ENCODE peak calls at places on chromosomes 16 and 17, in eight cellular contexts. P, I, Q, Y, A, C, U and X are unnamed samples.
A peak's percentile ranks its signal among the peaks of the same experiment; 100 is the strongest.

GRCh38 chr17:4565209-4566141 is 5.1 kb upstream of the GGT6 start:
- DNase-seq in I (peak; percentile 73), P (no peak), A (peak; percentile 68), C (peak; percentile 72), Q (peak; percentile 51), U (peak; percentile 78), Y (peak; percentile 71), X (peak; percentile 81)

GRCh38 chr17:47252209-47252608 is 1.4 kb upstream of the ITGB3 start:
- DNase-seq in C (no peak), U (no peak), Q (no peak), Y (no peak), P (no peak), I (no peak), A (no peak), X (no peak)

GRCh38 chr17:81528651-81529436 is 667 bp downstream of the FSCN2 start:
- DNase-seq in Q (no peak), Y (no peak), P (peak; percentile 73), I (no peak), U (peak; percentile 56), C (no peak), A (no peak), X (no peak)

GRCh38 chr16:48535369-48535787 is 74.6 kb downstream of the N4BP1 start:
- DNase-seq in A (no peak), P (no peak), Y (no peak), Q (no peak), C (no peak), U (no peak), I (no peak), X (no peak)

GRCh38 chr17:40304464-40304863 is 4.5 kb upstream of the RARA start:
- DNase-seq in P (no peak), Y (no peak), Q (no peak), C (no peak), A (peak; percentile 99), U (no peak), I (no peak), X (no peak)

GRCh38 chr17:8072727-8073461 is 14.6 kb downstream of the ALOX12B start:
- DNase-seq in I (peak; percentile 49), A (no peak), Q (no peak), U (no peak), Y (no peak), P (peak; percentile 78), C (no peak), X (no peak)

GRCh38 chr17:29612404-29613370 is 10.0 kb downstream of the CORO6 start:
- DNase-seq in Q (no peak), Y (no peak), U (peak; percentile 16), P (peak; percentile 77), A (no peak), I (no peak), C (no peak), X (no peak)

GRCh38 chr16:17591655-17592405 is 121.1 kb upstream of the XYLT1 start:
- DNase-seq in U (no peak), C (no peak), I (no peak), Y (no peak), A (no peak), P (no peak), Q (no peak), X (no peak)

GRCh38 chr16:30652718-30653117 is 2.0 kb downstream of the PRR14 start:
- DNase-seq in I (no peak), U (no peak), C (no peak), P (no peak), Q (no peak), A (no peak), Y (no peak), X (no peak)

GRCh38 chr16:29141586-29142324 is 156.9 kb downstream of the LAT start:
- DNase-seq in A (no peak), U (no peak), C (peak; percentile 32), I (peak; percentile 18), Q (no peak), P (no peak), Y (peak; percentile 26), X (no peak)

GRCh38 chr17:5437721-5438317 is 1.1 kb downstream of the C1QBP start:
- DNase-seq in P (no peak), A (peak; percentile 51), I (no peak), Q (no peak), C (no peak), Y (no peak), U (no peak), X (no peak)

GRCh38 chr17:82402865-82403264 is 15.3 kb upstream of the HEXD start:
- DNase-seq in C (no peak), A (no peak), Y (no peak), Q (no peak), I (no peak), U (no peak), P (no peak), X (no peak)

GRCh38 chr16:86576591-86577313 is 1.6 kb upstream of the FOXL1 start:
- DNase-seq in Y (no peak), C (no peak), P (no peak), I (no peak), Q (no peak), U (no peak), A (peak; percentile 80), X (peak; percentile 72)

GRCh38 chr16:87150359-87151280 is 166.6 kb downstream of the C16orf95 start:
- DNase-seq in Y (no peak), U (no peak), Q (no peak), I (no peak), A (peak; percentile 26), P (no peak), C (no peak), X (no peak)

GRCh38 chr17:79834575-79835469 is 4.4 kb downstream of the CBX4 start:
- DNase-seq in U (no peak), Q (no peak), Y (peak; percentile 70), A (no peak), C (no peak), P (peak; percentile 84), I (peak; percentile 50), X (no peak)

DNA sequence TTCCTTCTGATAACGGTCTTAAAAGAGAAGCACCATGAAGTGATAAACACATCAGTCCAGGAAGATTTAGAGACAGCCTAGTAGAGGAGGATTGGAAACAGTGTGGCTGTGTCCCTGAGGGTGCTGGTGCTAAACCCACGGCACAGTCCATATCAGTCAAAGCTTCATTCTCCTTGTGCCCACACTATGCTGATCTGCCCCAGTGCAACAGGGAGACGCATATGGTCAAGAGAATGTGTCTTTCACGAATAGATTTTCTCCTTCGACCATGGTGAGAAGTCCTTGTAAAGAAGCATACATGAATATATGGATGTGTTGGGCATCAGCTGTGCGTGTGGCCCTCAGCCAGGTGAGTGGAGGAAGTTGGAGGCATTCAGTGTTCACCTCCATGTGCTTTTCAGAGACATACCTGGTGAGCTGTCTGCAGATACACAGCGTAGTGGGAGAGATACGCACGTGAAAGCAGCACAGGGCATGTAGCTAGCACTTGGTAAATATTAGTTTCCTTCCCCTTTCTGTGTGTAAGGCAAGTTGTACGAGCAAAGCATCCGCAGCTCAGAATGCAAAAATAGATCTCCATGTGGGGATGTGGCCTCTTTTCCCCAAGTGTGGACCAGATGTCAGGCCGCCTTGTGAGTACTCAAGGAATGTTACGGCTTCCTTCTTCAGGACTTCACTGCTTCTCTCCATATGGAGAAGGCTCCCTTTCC is 29.4 kb downstream of the HLF start:
- DNase-seq in I (no peak), Y (no peak), P (no peak), A (no peak), U (no peak), Q (no peak), C (no peak), X (no peak)
- H3K4me1 ChIP-seq in I (peaks cover 11% of the 10 kb centered on the region), Y (peaks cover 4% of the 10 kb centered on the region), P (no peaks in the 10 kb centered on the region), A (no peaks in the 10 kb centered on the region), U (peaks cover 4% of the 10 kb centered on the region), Q (peaks cover 41% of the 10 kb centered on the region), C (peaks cover 3% of the 10 kb centered on the region), X (peaks cover 8% of the 10 kb centered on the region)

DNA sequence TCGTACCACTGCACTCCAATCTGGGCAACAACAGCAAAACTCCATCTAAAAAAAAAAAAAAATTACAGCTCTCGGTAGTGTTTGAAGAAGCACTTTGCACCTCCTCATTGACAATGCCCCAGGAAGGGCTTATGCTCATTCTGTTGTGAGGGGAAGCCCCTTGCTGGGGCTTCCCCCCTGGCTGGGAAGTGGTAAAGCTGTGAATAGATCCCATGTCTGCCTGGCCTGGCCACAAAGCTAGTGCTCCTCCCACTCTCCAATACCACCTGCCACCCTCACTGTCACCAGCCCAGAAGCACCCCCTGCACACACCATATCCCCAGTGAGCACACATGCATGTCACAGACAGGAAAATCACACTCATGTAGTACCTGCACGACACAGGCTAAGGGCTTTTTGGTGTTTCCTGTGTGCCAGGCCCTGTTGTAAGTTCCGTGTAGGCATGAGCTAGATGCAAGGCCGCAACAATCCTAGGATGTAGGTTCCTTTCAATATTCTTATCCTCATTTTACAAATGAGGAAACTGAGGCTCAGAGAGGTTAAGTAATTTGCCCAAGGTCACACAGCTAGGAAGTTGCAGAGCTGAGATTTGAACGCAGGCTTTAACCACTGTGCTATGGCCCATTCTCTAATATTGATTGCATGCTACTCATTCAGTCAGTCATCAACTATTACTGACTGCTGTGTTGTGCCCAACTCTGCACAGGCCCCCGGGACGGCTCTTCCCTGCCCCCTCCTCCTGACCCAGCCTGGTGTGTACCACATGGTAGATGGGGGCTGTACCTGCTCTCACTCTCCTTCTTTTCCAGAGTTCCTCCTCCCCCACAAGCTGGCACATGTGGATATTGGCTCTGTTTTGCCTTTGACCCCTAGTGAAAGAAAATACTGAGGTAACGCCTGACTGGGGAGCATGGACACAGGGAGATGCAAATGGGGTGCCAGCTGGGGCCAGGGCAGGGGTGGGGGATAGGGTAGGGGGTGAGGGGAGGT is 11.9 kb upstream of the COL1A1 start:
- DNase-seq in Y (no peak), P (no peak), I (no peak), U (no peak), Q (no peak), C (peak; percentile 23), A (no peak), X (peak; percentile 49)
- TF ChIP-seq CTCF in Y (no peak), P (no peak), I (no peak), U (no peak), Q (no peak), C (no peak), A (no peak), X (no peak)

GRCh38 chr17:17919169-17920107 is 52.8 kb downstream of the TOM1L2 start:
- DNase-seq in P (no peak), U (peak; percentile 79), A (peak; percentile 70), C (peak; percentile 80), Q (peak; percentile 58), Y (peak; percentile 80), I (peak; percentile 70), X (no peak)
- H3K4me1 ChIP-seq in P (peaks cover 20% of the 10 kb centered on the region), U (peaks cover 38% of the 10 kb centered on the region), A (peaks cover 31% of the 10 kb centered on the region), C (peaks cover 11% of the 10 kb centered on the region), Q (peaks cover 67% of the 10 kb centered on the region), Y (peaks cover 28% of the 10 kb centered on the region), I (peaks cover 49% of the 10 kb centered on the region), X (peaks cover 16% of the 10 kb centered on the region)

GRCh38 chr16:2836646-2837508 is 6.8 kb downstream of the ZG16B start:
- DNase-seq in A (peak; percentile 21), Q (no peak), I (peak; percentile 19), U (no peak), P (no peak), C (no peak), Y (peak; percentile 41), X (no peak)

GRCh38 chr16:2841606-2842339 is 11.7 kb downstream of the ZG16B start:
- DNase-seq in U (no peak), A (no peak), C (no peak), Q (peak; percentile 10), I (peak; percentile 36), P (peak; percentile 59), Y (peak; percentile 57), X (no peak)

GRCh38 chr16:2839650-2840450 is 9.7 kb downstream of the ZG16B start:
- DNase-seq in P (peak; percentile 46), Y (peak; percentile 55), Q (peak; percentile 5), U (no peak), A (no peak), C (no peak), I (peak; percentile 27), X (no peak)

GRCh38 chr16:2840914-2841313 is 10.8 kb downstream of the ZG16B start:
- DNase-seq in U (no peak), A (no peak), C (no peak), I (peak; percentile 37), P (peak; percentile 43), Y (peak; percentile 38), Q (peak; percentile 9), X (no peak)

GRCh38 chr16:2838928-2839327 is 8.8 kb downstream of the ZG16B start:
- DNase-seq in P (peak; percentile 88), U (peak; percentile 79), C (no peak), Q (peak; percentile 48), A (peak; percentile 84), I (peak; percentile 83), Y (peak; percentile 86), X (no peak)
- TF ChIP-seq CTCF in P (peak; percentile 60), U (peak; percentile 88), C (peak; percentile 30), Q (peak; percentile 77), A (peak; percentile 88), I (peak; percentile 86), Y (peak; percentile 71), X (peak; percentile 63)